ENCODE peak calls at places on chromosomes 11 and 22, in seven cellular contexts. One of them, this sample, is unnamed.

GRCh38 chr11:29306527-29306926 is 710.3 kb downstream of the KCNA4 start:
- DNase-seq in H9: no peak
- DNase-seq in HL-60: no peak
- DNase-seq in activated effector memory CD4-positive, alpha-beta T cell treated with Interleukin-2 at 50 U/mL for 16 hours: no peak
- DNase-seq in HFFc6: peak; percentile 85
- DNase-seq in posterior cingulate gyrus: no peak
- DNase-seq in stimulated activated CD4-positive, alpha-beta T cell treated with anti-CD3 and anti-CD28 coated beads, TNF-alpha, amount 100 ng/mL, for 48 hours: no peak
- DNase-seq in this sample: no peak

GRCh38 chr11:45161252-45162063 is 15.0 kb downstream of the PRDM11 start:
- DNase-seq in HFFc6: no peak
- DNase-seq in posterior cingulate gyrus: no peak
- DNase-seq in stimulated activated CD4-positive, alpha-beta T cell treated with anti-CD3 and anti-CD28 coated beads, TNF-alpha, amount 100 ng/mL, for 48 hours: no peak
- DNase-seq in activated effector memory CD4-positive, alpha-beta T cell treated with Interleukin-2 at 50 U/mL for 16 hours: no peak
- DNase-seq in HL-60: no peak
- DNase-seq in H9: no peak
- DNase-seq in this sample: no peak

GRCh38 chr11:112302226-112302868 is 41.7 kb upstream of the PLET1 start:
- DNase-seq in HFFc6: peak; percentile 41
- DNase-seq in stimulated activated CD4-positive, alpha-beta T cell treated with anti-CD3 and anti-CD28 coated beads, TNF-alpha, amount 100 ng/mL, for 48 hours: no peak
- DNase-seq in HL-60: no peak
- DNase-seq in activated effector memory CD4-positive, alpha-beta T cell treated with Interleukin-2 at 50 U/mL for 16 hours: no peak
- DNase-seq in posterior cingulate gyrus: no peak
- DNase-seq in H9: no peak
- DNase-seq in this sample: no peak

GRCh38 chr22:29310065-29310862 is 3.8 kb downstream of the GAS2L1 start:
- DNase-seq in posterior cingulate gyrus: no peak
- DNase-seq in stimulated activated CD4-positive, alpha-beta T cell treated with anti-CD3 and anti-CD28 coated beads, TNF-alpha, amount 100 ng/mL, for 48 hours: no peak
- DNase-seq in HFFc6: no peak
- DNase-seq in H9: no peak
- DNase-seq in HL-60: no peak
- DNase-seq in activated effector memory CD4-positive, alpha-beta T cell treated with Interleukin-2 at 50 U/mL for 16 hours: no peak
- DNase-seq in this sample: no peak

GRCh38 chr11:20397281-20397680 is 9.8 kb downstream of the PRMT3 start:
- DNase-seq in H9: no peak
- DNase-seq in HL-60: peak; percentile 30
- DNase-seq in posterior cingulate gyrus: no peak
- DNase-seq in activated effector memory CD4-positive, alpha-beta T cell treated with Interleukin-2 at 50 U/mL for 16 hours: no peak
- DNase-seq in stimulated activated CD4-positive, alpha-beta T cell treated with anti-CD3 and anti-CD28 coated beads, TNF-alpha, amount 100 ng/mL, for 48 hours: no peak
- DNase-seq in HFFc6: peak; percentile 48
- DNase-seq in this sample: no peak

GRCh38 chr11:103486609-103487008 is 377.4 kb downstream of the DYNC2H1 start:
- DNase-seq in HL-60: no peak
- DNase-seq in activated effector memory CD4-positive, alpha-beta T cell treated with Interleukin-2 at 50 U/mL for 16 hours: no peak
- DNase-seq in stimulated activated CD4-positive, alpha-beta T cell treated with anti-CD3 and anti-CD28 coated beads, TNF-alpha, amount 100 ng/mL, for 48 hours: no peak
- DNase-seq in posterior cingulate gyrus: no peak
- DNase-seq in H9: no peak
- DNase-seq in HFFc6: no peak
- DNase-seq in this sample: no peak

GRCh38 chr11:26070981-26071380 is 260.9 kb upstream of the ANO3 start:
- DNase-seq in H9: no peak
- DNase-seq in posterior cingulate gyrus: no peak
- DNase-seq in stimulated activated CD4-positive, alpha-beta T cell treated with anti-CD3 and anti-CD28 coated beads, TNF-alpha, amount 100 ng/mL, for 48 hours: no peak
- DNase-seq in activated effector memory CD4-positive, alpha-beta T cell treated with Interleukin-2 at 50 U/mL for 16 hours: no peak
- DNase-seq in HL-60: no peak
- DNase-seq in HFFc6: no peak
- DNase-seq in this sample: no peak

GRCh38 chr11:117663826-117664225 is 133.2 kb downstream of the DSCAML1 start:
- DNase-seq in posterior cingulate gyrus: no peak
- DNase-seq in stimulated activated CD4-positive, alpha-beta T cell treated with anti-CD3 and anti-CD28 coated beads, TNF-alpha, amount 100 ng/mL, for 48 hours: no peak
- DNase-seq in H9: no peak
- DNase-seq in activated effector memory CD4-positive, alpha-beta T cell treated with Interleukin-2 at 50 U/mL for 16 hours: no peak
- DNase-seq in HL-60: no peak
- DNase-seq in HFFc6: no peak
- DNase-seq in this sample: peak; percentile 66

GRCh38 chr11:30322826-30323710 is at the start of gene ARL14EP:
- DNase-seq in HFFc6: peak; percentile 95
- DNase-seq in HL-60: peak; percentile 94
- DNase-seq in stimulated activated CD4-positive, alpha-beta T cell treated with anti-CD3 and anti-CD28 coated beads, TNF-alpha, amount 100 ng/mL, for 48 hours: peak; percentile 87
- DNase-seq in posterior cingulate gyrus: peak; percentile 82
- DNase-seq in H9: peak; percentile 96
- DNase-seq in activated effector memory CD4-positive, alpha-beta T cell treated with Interleukin-2 at 50 U/mL for 16 hours: peak; percentile 84
- DNase-seq in this sample: peak; percentile 91

GRCh38 chr11:19276859-19277808 is 36.4 kb upstream of the E2F8 start:
- DNase-seq in HFFc6: no peak
- DNase-seq in HL-60: peak; percentile 21
- DNase-seq in posterior cingulate gyrus: no peak
- DNase-seq in stimulated activated CD4-positive, alpha-beta T cell treated with anti-CD3 and anti-CD28 coated beads, TNF-alpha, amount 100 ng/mL, for 48 hours: no peak
- DNase-seq in H9: no peak
- DNase-seq in activated effector memory CD4-positive, alpha-beta T cell treated with Interleukin-2 at 50 U/mL for 16 hours: no peak
- DNase-seq in this sample: no peak

GRCh38 chr11:132982769-132983168 is 549.5 kb downstream of the OPCML start:
- DNase-seq in HL-60: no peak
- DNase-seq in H9: no peak
- DNase-seq in HFFc6: no peak
- DNase-seq in stimulated activated CD4-positive, alpha-beta T cell treated with anti-CD3 and anti-CD28 coated beads, TNF-alpha, amount 100 ng/mL, for 48 hours: no peak
- DNase-seq in posterior cingulate gyrus: no peak
- DNase-seq in activated effector memory CD4-positive, alpha-beta T cell treated with Interleukin-2 at 50 U/mL for 16 hours: no peak
- DNase-seq in this sample: no peak

GRCh38 chr11:83549984-83550667 is 264.0 kb upstream of the CCDC90B start:
- DNase-seq in HL-60: no peak
- DNase-seq in posterior cingulate gyrus: no peak
- DNase-seq in stimulated activated CD4-positive, alpha-beta T cell treated with anti-CD3 and anti-CD28 coated beads, TNF-alpha, amount 100 ng/mL, for 48 hours: no peak
- DNase-seq in activated effector memory CD4-positive, alpha-beta T cell treated with Interleukin-2 at 50 U/mL for 16 hours: no peak
- DNase-seq in HFFc6: no peak
- DNase-seq in H9: no peak
- DNase-seq in this sample: no peak

GRCh38 chr11:34105957-34106504 is 602 bp downstream of the NAT10 start:
- DNase-seq in HFFc6: peak; percentile 28
- DNase-seq in activated effector memory CD4-positive, alpha-beta T cell treated with Interleukin-2 at 50 U/mL for 16 hours: no peak
- DNase-seq in HL-60: no peak
- DNase-seq in posterior cingulate gyrus: no peak
- DNase-seq in H9: no peak
- DNase-seq in stimulated activated CD4-positive, alpha-beta T cell treated with anti-CD3 and anti-CD28 coated beads, TNF-alpha, amount 100 ng/mL, for 48 hours: peak; percentile 11
- DNase-seq in this sample: no peak

GRCh38 chr22:29503811-29504372 is 23.9 kb downstream of the NEFH start:
- DNase-seq in activated effector memory CD4-positive, alpha-beta T cell treated with Interleukin-2 at 50 U/mL for 16 hours: no peak
- DNase-seq in stimulated activated CD4-positive, alpha-beta T cell treated with anti-CD3 and anti-CD28 coated beads, TNF-alpha, amount 100 ng/mL, for 48 hours: no peak
- DNase-seq in H9: no peak
- DNase-seq in posterior cingulate gyrus: peak; percentile 30
- DNase-seq in HL-60: peak; percentile 48
- DNase-seq in HFFc6: peak; percentile 69
- DNase-seq in this sample: peak; percentile 21

GRCh38 chr11:66548774-66549630 is 2.3 kb downstream of the ACTN3 start:
- DNase-seq in activated effector memory CD4-positive, alpha-beta T cell treated with Interleukin-2 at 50 U/mL for 16 hours: no peak
- DNase-seq in HFFc6: no peak
- DNase-seq in posterior cingulate gyrus: no peak
- DNase-seq in stimulated activated CD4-positive, alpha-beta T cell treated with anti-CD3 and anti-CD28 coated beads, TNF-alpha, amount 100 ng/mL, for 48 hours: no peak
- DNase-seq in H9: no peak
- DNase-seq in HL-60: no peak
- DNase-seq in this sample: no peak

GRCh38 chr11:110133182-110133581 is 40.0 kb downstream of the ZC3H12C start:
- DNase-seq in stimulated activated CD4-positive, alpha-beta T cell treated with anti-CD3 and anti-CD28 coated beads, TNF-alpha, amount 100 ng/mL, for 48 hours: no peak
- DNase-seq in posterior cingulate gyrus: no peak
- DNase-seq in HFFc6: no peak
- DNase-seq in HL-60: no peak
- DNase-seq in activated effector memory CD4-positive, alpha-beta T cell treated with Interleukin-2 at 50 U/mL for 16 hours: no peak
- DNase-seq in H9: no peak
- DNase-seq in this sample: no peak

GRCh38 chr11:16148301-16148787 is 208.0 kb downstream of the SOX6 start:
- DNase-seq in posterior cingulate gyrus: no peak
- DNase-seq in HL-60: no peak
- DNase-seq in H9: no peak
- DNase-seq in HFFc6: no peak
- DNase-seq in activated effector memory CD4-positive, alpha-beta T cell treated with Interleukin-2 at 50 U/mL for 16 hours: no peak
- DNase-seq in stimulated activated CD4-positive, alpha-beta T cell treated with anti-CD3 and anti-CD28 coated beads, TNF-alpha, amount 100 ng/mL, for 48 hours: no peak
- DNase-seq in this sample: no peak

GRCh38 chr22:30969532-30970355 is 679 bp downstream of the TUG1 start:
- DNase-seq in activated effector memory CD4-positive, alpha-beta T cell treated with Interleukin-2 at 50 U/mL for 16 hours: no peak
- DNase-seq in H9: peak; percentile 32
- DNase-seq in stimulated activated CD4-positive, alpha-beta T cell treated with anti-CD3 and anti-CD28 coated beads, TNF-alpha, amount 100 ng/mL, for 48 hours: peak; percentile 14
- DNase-seq in posterior cingulate gyrus: no peak
- DNase-seq in HL-60: peak; percentile 43
- DNase-seq in HFFc6: peak; percentile 1
- DNase-seq in this sample: peak; percentile 40

GRCh38 chr11:61697093-61697492 is 16.9 kb downstream of the DAGLA start:
- DNase-seq in posterior cingulate gyrus: no peak
- DNase-seq in HL-60: no peak
- DNase-seq in stimulated activated CD4-positive, alpha-beta T cell treated with anti-CD3 and anti-CD28 coated beads, TNF-alpha, amount 100 ng/mL, for 48 hours: no peak
- DNase-seq in activated effector memory CD4-positive, alpha-beta T cell treated with Interleukin-2 at 50 U/mL for 16 hours: no peak
- DNase-seq in H9: no peak
- DNase-seq in HFFc6: peak; percentile 7
- DNase-seq in this sample: no peak

GRCh38 chr11:117823294-117823940 is 1.1 kb downstream of the FXYD2 start:
- DNase-seq in HFFc6: no peak
- DNase-seq in H9: no peak
- DNase-seq in HL-60: no peak
- DNase-seq in stimulated activated CD4-positive, alpha-beta T cell treated with anti-CD3 and anti-CD28 coated beads, TNF-alpha, amount 100 ng/mL, for 48 hours: no peak
- DNase-seq in activated effector memory CD4-positive, alpha-beta T cell treated with Interleukin-2 at 50 U/mL for 16 hours: no peak
- DNase-seq in posterior cingulate gyrus: peak; percentile 15
- DNase-seq in this sample: no peak

GRCh38 chr11:9153651-9154050 is 62.3 kb upstream of the SCUBE2 start:
- DNase-seq in HFFc6: no peak
- DNase-seq in stimulated activated CD4-positive, alpha-beta T cell treated with anti-CD3 and anti-CD28 coated beads, TNF-alpha, amount 100 ng/mL, for 48 hours: no peak
- DNase-seq in HL-60: no peak
- DNase-seq in H9: no peak
- DNase-seq in posterior cingulate gyrus: no peak
- DNase-seq in activated effector memory CD4-positive, alpha-beta T cell treated with Interleukin-2 at 50 U/mL for 16 hours: no peak
- DNase-seq in this sample: no peak

GRCh38 chr11:12164061-12165014 is 53.9 kb downstream of the MICAL2 start:
- DNase-seq in HL-60: no peak
- DNase-seq in HFFc6: peak; percentile 97
- DNase-seq in stimulated activated CD4-positive, alpha-beta T cell treated with anti-CD3 and anti-CD28 coated beads, TNF-alpha, amount 100 ng/mL, for 48 hours: no peak
- DNase-seq in posterior cingulate gyrus: no peak
- DNase-seq in H9: no peak
- DNase-seq in activated effector memory CD4-positive, alpha-beta T cell treated with Interleukin-2 at 50 U/mL for 16 hours: no peak
- DNase-seq in this sample: no peak

GRCh38 chr11:65915821-65916251 is 3.0 kb downstream of the C11orf68 start:
- DNase-seq in H9: peak; percentile 71
- DNase-seq in stimulated activated CD4-positive, alpha-beta T cell treated with anti-CD3 and anti-CD28 coated beads, TNF-alpha, amount 100 ng/mL, for 48 hours: no peak
- DNase-seq in activated effector memory CD4-positive, alpha-beta T cell treated with Interleukin-2 at 50 U/mL for 16 hours: no peak
- DNase-seq in HFFc6: peak; percentile 99
- DNase-seq in HL-60: peak; percentile 57
- DNase-seq in posterior cingulate gyrus: peak; percentile 32
- DNase-seq in this sample: no peak

GRCh38 chr22:32684822-32685187 is 116.7 kb upstream of the TIMP3 start:
- DNase-seq in H9: no peak
- DNase-seq in activated effector memory CD4-positive, alpha-beta T cell treated with Interleukin-2 at 50 U/mL for 16 hours: no peak
- DNase-seq in posterior cingulate gyrus: no peak
- DNase-seq in HL-60: no peak
- DNase-seq in stimulated activated CD4-positive, alpha-beta T cell treated with anti-CD3 and anti-CD28 coated beads, TNF-alpha, amount 100 ng/mL, for 48 hours: no peak
- DNase-seq in HFFc6: peak; percentile 37
- DNase-seq in this sample: no peak

GRCh38 chr22:43490311-43490710 is 78.5 kb downstream of the MPPED1 start:
- DNase-seq in stimulated activated CD4-positive, alpha-beta T cell treated with anti-CD3 and anti-CD28 coated beads, TNF-alpha, amount 100 ng/mL, for 48 hours: no peak
- DNase-seq in H9: no peak
- DNase-seq in activated effector memory CD4-positive, alpha-beta T cell treated with Interleukin-2 at 50 U/mL for 16 hours: no peak
- DNase-seq in HFFc6: no peak
- DNase-seq in posterior cingulate gyrus: no peak
- DNase-seq in HL-60: no peak
- DNase-seq in this sample: no peak